ENCODE peak calls at places on chromosomes 5 and 9, in eight cellular contexts. U is A549; O is Caco-2; T is RWPE2; L is aorta; B is effector memory CD4-positive, alpha-beta T cell; S is SJSA1; R is esophagus squamous epithelium. P is an unnamed sample. For H3K4me1, the result is how much of the 10 kb centered on the place peaks cover.

GRCh38 chr5:73908846-73909245 is 282.9 kb downstream of the ARHGEF28 start:
- DNase-seq in T (no peak), B (no peak), U (no peak), S (no peak), O (no peak), R (no peak), L (no peak), P (no peak)

GRCh38 chr9:125447202-125447802 is 185.7 kb downstream of the GAPVD1 start:
- DNase-seq in U (no peak), S (no peak), O (no peak), B (no peak), R (no peak), L (peak), T (no peak), P (no peak)

GRCh38 chr5:119011186-119011585 is 22.8 kb upstream of the DTWD2 start:
- DNase-seq in S (no peak), B (no peak), R (no peak), O (no peak), L (no peak), U (no peak), T (no peak), P (no peak)

GRCh38 chr5:55600536-55601208 is 65.9 kb upstream of the PLPP1 start:
- DNase-seq in T (no peak), S (no peak), O (peak), B (no peak), R (no peak), L (no peak), U (peak), P (peak)

GRCh38 chr5:142322747-142323479 is 1.9 kb downstream of the SPRY4 start:
- DNase-seq in U (no peak), L (no peak), S (peak), T (no peak), O (no peak), B (no peak), R (no peak), P (peak)

GRCh38 chr5:140926211-140926902 is at the start of gene PCDHAC1:
- DNase-seq in T (peak), S (no peak), B (no peak), U (peak), L (peak), O (no peak), R (no peak), P (peak)

GRCh38 chr9:88950341-88951141 is 40.7 kb upstream of the S1PR3 start:
- DNase-seq in S (peak), T (no peak), U (peak), B (no peak), L (no peak), R (no peak), O (peak), P (no peak)

GRCh38 chr9:114756920-114757319 is 48.9 kb downstream of the TNFSF15 start:
- DNase-seq in O (no peak), B (no peak), U (no peak), S (no peak), R (no peak), T (no peak), L (no peak), P (no peak)

GRCh38 chr9:114910541-114910940 is 19.9 kb downstream of the TNFSF8 start:
- DNase-seq in S (no peak), O (no peak), L (no peak), T (no peak), U (no peak), R (no peak), B (no peak), P (no peak)

GRCh38 chr5:95417971-95418370 is 26.8 kb downstream of the FAM81B start:
- DNase-seq in T (no peak), O (no peak), L (no peak), S (no peak), U (peak), B (no peak), R (no peak), P (no peak)

GRCh38 chr5:73963021-73963420 is 337.0 kb downstream of the ARHGEF28 start:
- DNase-seq in B (no peak), T (no peak), U (no peak), S (no peak), O (no peak), L (no peak), R (no peak), P (no peak)

GRCh38 chr9:13113751-13114150 is 165.7 kb downstream of the MPDZ start:
- DNase-seq in B (no peak), O (no peak), T (no peak), U (no peak), R (no peak), S (no peak), L (no peak), P (no peak)

DNA sequence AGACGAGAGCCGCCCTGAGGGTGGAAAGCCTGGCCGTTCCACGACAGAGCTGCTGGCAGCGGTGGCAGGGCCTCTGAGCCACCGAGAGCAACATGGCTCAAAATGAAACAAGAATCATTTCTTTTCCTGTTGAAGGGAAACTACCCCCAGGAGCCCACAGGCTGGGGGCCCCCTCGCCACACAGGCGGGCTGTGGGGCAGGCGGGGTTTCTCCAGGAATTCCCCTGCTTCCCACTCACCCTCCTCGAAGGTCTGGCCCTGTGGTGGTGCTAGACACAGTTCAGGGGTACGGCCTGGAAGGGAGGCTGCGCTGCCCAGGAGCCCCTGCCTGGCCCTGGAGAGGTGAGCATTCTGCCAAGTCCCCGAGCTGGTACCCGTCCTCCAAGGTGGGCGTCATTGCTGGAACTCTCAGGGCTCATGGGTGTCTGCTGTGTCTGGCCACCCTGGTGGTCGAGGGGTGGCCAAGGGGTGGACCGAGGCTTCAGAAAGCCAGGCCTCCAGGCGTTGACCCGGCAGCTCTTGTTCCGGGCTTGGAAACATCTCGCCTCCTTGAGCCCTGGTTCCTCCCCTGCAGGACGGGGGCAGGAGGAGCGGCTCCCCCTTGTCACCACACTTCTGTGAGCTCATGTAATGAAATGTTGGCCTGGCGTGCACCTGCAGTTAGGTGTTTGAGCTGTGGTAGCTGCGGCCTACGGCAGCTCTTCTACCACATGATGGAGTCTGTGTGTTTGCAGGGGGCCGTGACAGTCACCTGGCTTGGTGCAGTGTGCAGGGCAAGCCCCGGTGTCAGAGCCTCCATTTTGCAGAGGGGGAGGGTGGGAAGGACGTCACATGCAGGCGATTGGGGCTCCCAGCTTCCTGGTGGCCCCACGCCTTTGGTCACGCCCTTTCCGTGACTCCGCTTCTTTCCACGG is 65.3 kb downstream of the RXRA start:
- DNase-seq in O (no peak), U (no peak), L (no peak), B (peak), R (no peak), S (no peak), T (no peak), P (no peak)
- H3K4me1 ChIP-seq in O (under half), U (under half), L (under half), B (half or more), R (half or more), S (under half), T (under half), P (under half)

GRCh38 chr5:131511934-131512333 is 123.1 kb downstream of the RAPGEF6 start:
- DNase-seq in B (no peak), U (no peak), S (no peak), T (no peak), O (no peak), L (no peak), R (no peak), P (no peak)

GRCh38 chr5:131513780-131514179 is 121.2 kb downstream of the RAPGEF6 start:
- DNase-seq in R (no peak), S (no peak), U (no peak), B (no peak), L (no peak), O (no peak), T (no peak), P (no peak)

GRCh38 chr5:131509811-131510210 is 125.2 kb downstream of the RAPGEF6 start:
- DNase-seq in B (no peak), T (no peak), R (no peak), L (no peak), S (no peak), U (no peak), O (no peak), P (no peak)

GRCh38 chr5:131515348-131515747 is 119.7 kb downstream of the RAPGEF6 start:
- DNase-seq in O (no peak), S (no peak), R (no peak), B (no peak), L (no peak), U (no peak), T (no peak), P (no peak)

DNA sequence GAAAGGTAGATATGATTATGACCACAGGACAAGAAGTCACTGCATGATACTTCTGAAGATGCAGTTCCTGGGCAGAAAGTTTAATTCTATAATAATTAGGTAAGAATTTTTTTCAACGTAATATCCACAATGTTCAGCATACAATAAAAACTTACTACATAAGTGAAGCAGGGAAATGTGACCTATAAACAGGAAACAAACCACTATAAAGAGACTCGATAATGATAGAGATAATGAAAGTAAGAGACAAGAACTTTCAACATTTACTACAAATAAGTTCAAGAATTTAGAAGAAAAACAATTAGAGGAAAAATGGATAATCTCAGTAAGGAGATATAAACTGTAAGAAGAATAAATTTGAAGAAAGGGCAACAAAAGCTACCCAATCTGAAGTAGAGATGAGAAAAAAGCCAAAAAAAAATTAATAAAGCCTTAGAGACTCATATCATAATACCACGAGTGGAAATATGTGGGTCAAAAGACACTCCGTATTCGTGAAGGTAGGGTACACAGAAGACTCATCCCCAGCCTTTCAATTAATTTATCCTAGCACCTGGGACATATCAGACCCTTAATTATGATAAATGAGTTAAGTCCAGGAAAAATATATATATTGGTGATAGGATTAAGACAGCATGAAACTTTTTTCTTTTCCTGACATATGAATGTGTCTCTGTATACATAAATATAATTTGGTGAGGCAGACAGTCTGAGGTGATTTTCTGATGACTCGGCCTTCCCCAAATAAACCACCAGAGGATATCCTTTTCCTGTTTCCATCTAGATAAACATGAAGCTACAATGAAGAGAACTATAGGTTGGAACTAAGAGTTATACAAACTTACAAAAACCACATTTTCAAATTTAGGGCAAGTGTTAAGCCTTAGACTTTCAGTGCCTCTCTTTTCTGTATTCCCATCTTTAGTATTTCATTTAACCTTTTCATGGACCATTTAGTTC is 120.4 kb downstream of the RAPGEF6 start:
- DNase-seq in S (peak), R (no peak), U (no peak), O (no peak), L (no peak), B (peak), T (no peak), P (no peak)
- H3K4me3 ChIP-seq in S (no peak), R (no peak), U (no peak), O (no peak), L (no peak), B (peak), T (no peak), P (no peak)

GRCh38 chr5:42495908-42496307 is 72.7 kb downstream of the GHR start:
- DNase-seq in L (no peak), O (no peak), U (no peak), R (no peak), B (no peak), S (no peak), T (no peak), P (no peak)
- H3K4me1 ChIP-seq in L (under half), O (under half), U (under half), R (half or more), B (under half), S (under half), T (under half), P (under half)

DNA sequence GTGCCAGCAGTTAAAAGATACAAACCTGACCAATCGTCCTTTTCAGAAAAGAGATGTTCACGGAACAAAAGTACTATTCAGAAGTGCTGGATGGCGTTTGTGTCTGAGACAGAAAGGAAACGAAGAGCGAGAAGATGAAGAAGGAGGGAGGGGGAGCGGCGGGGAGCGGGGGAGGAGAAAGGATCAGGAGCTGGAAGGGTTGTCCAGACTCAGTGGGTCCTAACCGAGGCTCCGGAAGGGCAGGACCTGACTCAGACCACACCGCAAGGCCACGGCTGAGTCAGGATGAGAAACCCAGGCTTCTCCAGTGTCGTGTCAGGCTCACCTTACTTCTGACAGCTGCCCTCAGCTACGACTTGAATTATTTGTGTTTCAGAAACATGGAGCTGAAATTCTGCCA is 46.2 kb downstream of the PAX5 start:
- DNase-seq in T (peak), U (no peak), L (no peak), B (no peak), S (no peak), O (no peak), R (no peak), P (peak)
- H3K4me3 ChIP-seq in T (no peak), U (no peak), L (no peak), B (no peak), S (no peak), O (no peak), R (no peak), P (no peak)

GRCh38 chr5:127875235-127876021 is 172.2 kb downstream of the CCDC192 start:
- DNase-seq in R (no peak), S (peak), L (no peak), U (peak), T (peak), O (peak), B (no peak), P (no peak)

GRCh38 chr5:127876384-127876783 is 173.2 kb downstream of the CCDC192 start:
- DNase-seq in S (peak), U (no peak), O (no peak), B (no peak), L (no peak), T (no peak), R (no peak), P (no peak)

GRCh38 chr5:127871448-127872153 is 168.4 kb downstream of the CCDC192 start:
- DNase-seq in S (no peak), L (no peak), R (no peak), O (no peak), T (no peak), U (no peak), B (no peak), P (no peak)

GRCh38 chr5:127870914-127871313 is 167.7 kb downstream of the CCDC192 start:
- DNase-seq in S (no peak), B (no peak), U (no peak), O (no peak), R (no peak), L (peak), T (no peak), P (peak)

DNA sequence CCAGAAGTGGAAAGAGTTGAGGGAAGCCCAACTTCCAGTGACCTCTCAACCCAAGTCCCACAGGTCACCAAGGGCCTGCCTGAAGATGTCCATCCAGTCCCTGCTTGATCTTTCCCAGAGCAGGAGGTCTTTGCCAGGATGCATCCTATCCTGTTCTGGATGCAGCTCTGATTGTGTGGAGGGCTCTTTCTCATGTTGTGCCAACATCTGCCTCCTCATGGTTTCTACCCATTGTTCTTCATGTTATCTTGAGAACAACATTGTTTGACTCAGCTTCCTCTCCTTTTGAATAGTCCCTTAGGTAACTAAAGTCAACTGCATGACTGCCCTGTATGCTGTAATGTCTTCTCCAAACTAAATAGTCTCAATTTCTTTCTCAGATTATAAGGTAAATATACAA is 169.3 kb downstream of the CCDC192 start:
- DNase-seq in B (no peak), T (no peak), L (no peak), S (no peak), O (no peak), R (no peak), U (no peak), P (no peak)
- H3K4me1 ChIP-seq in B (under half), T (under half), L (under half), S (under half), O (under half), R (under half), U (under half), P (under half)

GRCh38 chr9:127974002-127974768 is 6.6 kb downstream of the EEIG1 start:
- DNase-seq in S (no peak), L (no peak), B (no peak), O (no peak), U (no peak), T (no peak), R (no peak), P (no peak)
- H3K4me3 ChIP-seq in S (no peak), L (no peak), B (peak), O (no peak), U (no peak), T (no peak), R (no peak), P (no peak)

GRCh38 chr5:176629317-176629852 is 949 bp downstream of the SNCB start:
- DNase-seq in S (no peak), L (peak), B (no peak), O (no peak), R (no peak), T (no peak), U (no peak), P (no peak)

GRCh38 chr5:176625966-176626875 is 4.1 kb downstream of the SNCB start:
- DNase-seq in S (no peak), O (no peak), B (no peak), L (no peak), R (no peak), T (peak), U (no peak), P (no peak)

GRCh38 chr5:176628406-176629228 is 1.7 kb downstream of the SNCB start:
- DNase-seq in S (no peak), L (no peak), B (no peak), U (no peak), O (no peak), R (no peak), T (no peak), P (no peak)

GRCh38 chr5:176626876-176627236 is 3.5 kb downstream of the SNCB start:
- DNase-seq in O (no peak), T (peak), L (no peak), B (no peak), R (no peak), S (no peak), U (no peak), P (no peak)

DNA sequence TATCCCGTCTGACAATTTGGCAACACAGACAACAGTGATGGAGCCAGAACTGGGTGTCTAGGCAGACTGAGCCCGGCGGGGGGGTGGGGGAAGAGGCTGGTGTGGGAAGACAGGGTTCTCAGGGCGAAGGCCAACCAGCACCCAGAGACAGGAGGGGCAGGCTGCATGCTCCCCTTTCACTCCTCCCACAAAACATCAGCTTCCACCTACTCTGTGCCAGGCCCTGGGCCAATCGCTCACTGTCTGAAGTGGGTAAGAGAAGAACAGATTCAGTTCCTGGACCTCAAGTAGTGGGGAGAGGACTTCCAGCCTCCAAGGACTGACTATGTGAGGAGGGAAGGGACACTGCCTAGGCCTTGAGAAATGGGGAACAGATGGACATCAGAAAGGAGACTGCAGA is 2.8 kb downstream of the SNCB start:
- DNase-seq in O (no peak), L (no peak), S (no peak), R (no peak), T (no peak), U (no peak), B (no peak), P (no peak)
- H3K4me1 ChIP-seq in O (under half), L (under half), S (under half), R (under half), T (under half), U (under half), B (under half), P (under half)